ENCODE peak calls at places on chromosomes 7 and 10, in eight cellular contexts. M is MM.1S, G is neural progenitor cell, X is HCT116, K is OCI-LY7, D is SK-N-SH, O is GM23338, B is hepatocyte. S is an unnamed sample.
A peak's percentile ranks its signal among the peaks of the same experiment; 100 is the strongest.

GRCh38 chr10:120229641-120230040 is 227.4 kb upstream of the PLPP4 start:
- DNase-seq in G (no peak), B (no peak), X (no peak), O (no peak), K (no peak), D (no peak), M (no peak), S (no peak)

GRCh38 chr10:119388849-119389345 is 153.6 kb downstream of the RGS10 start:
- DNase-seq in O (no peak), X (no peak), B (no peak), D (no peak), G (no peak), K (no peak), M (no peak), S (no peak)

GRCh38 chr10:89352039-89352597 is 24.3 kb downstream of the IFIT3 start:
- DNase-seq in B (peak; percentile 83), M (peak; percentile 82), D (no peak), G (no peak), K (no peak), X (peak; percentile 24), O (no peak), S (peak; percentile 92)

GRCh38 chr7:88358881-88359280 is 52.2 kb upstream of the STEAP4 start:
- DNase-seq in D (no peak), G (no peak), M (no peak), X (no peak), B (no peak), K (no peak), O (no peak), S (no peak)

GRCh38 chr10:105837951-105838350 is 1196.9 kb downstream of the SORCS3 start:
- DNase-seq in D (peak; percentile 10), G (no peak), O (peak; percentile 25), B (peak; percentile 20), K (peak; percentile 42), X (no peak), M (peak; percentile 48), S (peak; percentile 11)

GRCh38 chr7:82677493-82677892 is 233.9 kb upstream of the CACNA2D1 start:
- DNase-seq in M (peak; percentile 87), D (no peak), G (no peak), O (no peak), X (no peak), K (peak; percentile 60), B (no peak), S (no peak)

GRCh38 chr10:132175401-132175800 is 11.3 kb upstream of the DPYSL4 start:
- DNase-seq in D (no peak), O (no peak), B (no peak), K (no peak), G (no peak), M (no peak), X (no peak), S (no peak)

GRCh38 chr10:6924166-6924565 is 344.1 kb upstream of the PRKCQ start:
- DNase-seq in M (no peak), O (no peak), X (no peak), B (no peak), K (no peak), G (no peak), D (no peak), S (peak; percentile 39)

GRCh38 chr10:114499630-114500190 is 95.4 kb upstream of the AFAP1L2 start:
- DNase-seq in O (no peak), G (no peak), D (no peak), B (peak; percentile 83), K (peak; percentile 75), M (peak; percentile 10), X (no peak), S (peak; percentile 43)

GRCh38 chr10:74518076-74518475 is 308.3 kb upstream of the KAT6B start:
- DNase-seq in X (no peak), B (no peak), D (no peak), O (no peak), K (no peak), M (no peak), G (no peak), S (no peak)

GRCh38 chr10:94066411-94066810 is 72.7 kb downstream of the PLCE1 start:
- DNase-seq in O (peak; percentile 77), K (no peak), G (peak; percentile 77), X (no peak), B (peak; percentile 74), M (peak; percentile 22), D (no peak), S (peak; percentile 14)

GRCh38 chr7:732094-732541 is 5.0 kb upstream of the PRKAR1B start:
- DNase-seq in D (peak; percentile 71), G (no peak), X (peak; percentile 24), O (peak; percentile 71), B (peak; percentile 75), K (no peak), M (no peak), S (peak; percentile 62)

GRCh38 chr7:13551503-13551902 is 438.0 kb downstream of the ETV1 start:
- DNase-seq in X (no peak), M (no peak), G (no peak), K (no peak), D (no peak), O (no peak), B (no peak), S (no peak)

GRCh38 chr7:26637610-26638009 is 226.8 kb downstream of the SKAP2 start:
- DNase-seq in O (no peak), M (no peak), X (no peak), B (no peak), K (no peak), G (no peak), D (no peak), S (no peak)

GRCh38 chr7:105880571-105881330 is 4.4 kb upstream of the ATXN7L1 start:
- DNase-seq in X (no peak), O (no peak), B (no peak), D (peak; percentile 51), M (no peak), K (no peak), G (no peak), S (no peak)

GRCh38 chr10:48455392-48456151 is 149.1 kb downstream of the MAPK8 start:
- DNase-seq in M (no peak), D (no peak), X (no peak), K (no peak), O (no peak), G (no peak), B (no peak), S (no peak)

GRCh38 chr10:114393482-114393881 is 10.8 kb downstream of the AFAP1L2 start:
- DNase-seq in X (no peak), D (no peak), O (no peak), B (no peak), M (no peak), K (no peak), G (no peak), S (peak; percentile 19)

GRCh38 chr7:85595639-85596268 is 408.9 kb upstream of the SEMA3D start:
- DNase-seq in M (no peak), B (no peak), K (no peak), X (no peak), D (no peak), G (no peak), O (no peak), S (peak; percentile 54)

GRCh38 chr10:44929356-44930113 is 18.4 kb downstream of the TMEM72 start:
- DNase-seq in X (no peak), K (no peak), G (no peak), O (no peak), D (no peak), B (no peak), M (no peak), S (no peak)

GRCh38 chr10:624605-625334 is 64.7 kb downstream of the DIP2C start:
- DNase-seq in X (no peak), B (peak; percentile 84), G (peak; percentile 61), M (no peak), D (peak; percentile 59), K (no peak), O (peak; percentile 77), S (no peak)

DNA sequence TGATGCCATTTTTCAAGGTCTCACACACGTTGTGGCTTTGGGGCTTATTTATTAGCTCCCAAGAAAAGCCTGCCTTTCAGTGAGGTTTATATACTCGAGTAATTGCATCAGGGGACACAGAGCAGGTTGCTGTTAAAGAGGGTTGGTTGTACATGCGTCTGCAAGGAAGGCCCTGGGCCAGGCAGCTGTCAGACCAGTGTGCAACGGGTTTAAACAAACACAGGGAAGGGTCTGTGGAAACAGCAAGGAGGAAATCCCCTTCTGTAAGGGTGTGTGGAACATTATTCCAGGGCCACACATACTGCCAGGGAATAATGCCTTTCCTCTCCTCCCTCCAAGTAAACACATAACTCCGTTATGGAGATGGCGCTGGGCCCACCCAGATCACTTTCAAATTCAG is 1.7 kb upstream of the CHST15 start:
- DNase-seq in D (no peak), B (no peak), G (no peak), X (no peak), M (no peak), K (peak; percentile 46), O (no peak), S (no peak)
- H3K27ac ChIP-seq in D (no peak overlapping the region), B (no peak overlapping the region), G (no peak overlapping the region), X (no peak overlapping the region), M (no peak overlapping the region), K (peak overlapping the region; percentile 68), O (no peak overlapping the region), S (no peak overlapping the region)

DNA sequence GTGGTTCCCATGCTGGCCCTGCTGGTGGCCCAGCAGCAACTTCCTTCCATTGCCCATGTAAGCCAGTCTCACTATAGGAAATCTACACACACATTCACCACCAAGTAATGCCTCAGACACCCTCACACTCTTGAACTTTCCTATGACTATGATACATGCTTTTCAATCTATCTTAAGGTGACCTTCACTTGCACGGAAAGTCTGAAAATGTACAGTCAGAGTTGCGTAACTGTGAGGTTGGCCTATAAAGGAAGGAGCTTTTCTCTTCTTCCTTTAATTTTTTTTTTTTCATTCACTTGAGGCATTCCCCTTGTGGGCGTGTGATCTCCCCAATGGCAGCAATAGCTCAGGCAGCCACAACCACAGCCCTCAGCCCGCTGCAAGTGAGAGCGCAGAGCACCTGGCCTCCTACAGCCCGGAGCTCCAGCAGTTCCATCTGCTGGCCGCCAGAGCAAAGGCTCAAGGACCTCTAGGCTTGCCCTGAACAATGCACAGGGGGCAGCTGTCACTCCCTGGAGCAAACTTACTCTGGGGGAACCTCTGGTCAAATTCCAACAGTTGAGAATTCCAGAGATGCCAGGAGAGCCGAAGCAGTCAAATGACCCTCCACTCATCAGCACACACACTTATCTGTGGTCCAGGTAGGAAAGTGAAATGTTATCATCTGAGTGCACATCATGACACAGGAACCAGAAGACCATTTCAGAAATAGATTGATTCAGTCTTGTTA is 123.1 kb upstream of the ADO start:
- DNase-seq in K (peak; percentile 73), O (peak; percentile 45), M (peak; percentile 48), X (no peak), B (peak; percentile 42), G (peak; percentile 42), D (no peak), S (no peak)
- TF ChIP-seq CTCF in K (peak; percentile 64), O (peak; percentile 44), M (peak; percentile 51), X (no peak), B (no peak), G (peak; percentile 22), D (no peak), S (peak; percentile 38)

DNA sequence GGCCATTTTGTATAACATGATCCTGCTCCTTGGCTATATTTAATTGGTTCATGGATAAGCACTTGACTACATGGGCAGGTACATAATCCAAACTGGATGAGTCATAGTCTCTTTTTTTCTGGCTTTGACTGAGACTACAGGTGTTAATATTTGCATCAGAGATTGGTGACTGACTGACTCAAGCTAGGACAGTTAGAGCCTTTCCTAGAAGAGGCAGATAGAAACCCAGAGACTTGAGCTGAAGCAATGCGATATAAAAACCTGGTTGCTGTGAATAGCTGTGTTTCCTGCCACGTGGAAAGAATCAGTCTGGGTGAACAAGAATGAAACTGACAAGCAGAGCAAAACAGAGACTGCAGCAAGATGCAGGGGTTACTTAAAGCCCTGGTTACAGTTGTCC is 81.0 kb downstream of the SAMD9 start:
- DNase-seq in B (no peak), X (no peak), O (no peak), M (peak; percentile 86), D (no peak), K (no peak), G (no peak), S (peak; percentile 17)
- TF ChIP-seq EZH2phosphoT487 in B (no peak), X (no peak), O (no peak), M (no peak), D (no peak), K (no peak), G (no peak), S (no peak)

GRCh38 chr7:114087674-114088539 is 169.1 kb upstream of the PPP1R3A start:
- DNase-seq in B (peak; percentile 38), D (peak; percentile 11), O (peak; percentile 81), G (peak; percentile 42), X (no peak), M (peak; percentile 39), K (no peak), S (no peak)
- H3K27ac ChIP-seq in B (peak overlapping the region; percentile 55), D (no peak overlapping the region), O (no peak overlapping the region), G (no peak overlapping the region), X (no peak overlapping the region), M (no peak overlapping the region), K (no peak overlapping the region), S (no peak overlapping the region)